ENCODE peak calls at places on chromosomes 7 and 10, in eight cellular contexts. One of them, this sample, is unnamed.

GRCh38 chr7:24995466-24995865 is 15.5 kb upstream of the OSBPL3 start:
- DNase-seq in cortex of kidney: no peak
- DNase-seq in NCI-H1930: no peak
- DNase-seq in activated CD8-positive, alpha-beta memory T cell treated with anti-CD3 and anti-CD28 coated beads for 1 hour: no peak
- DNase-seq in AG04450: no peak
- DNase-seq in SK-MEL-5: no peak
- DNase-seq in T-helper 9 cell: no peak
- DNase-seq in fibroblast of lung: no peak
- DNase-seq in this sample: no peak

GRCh38 chr7:102897211-102897621 is 15.6 kb upstream of the LRRC17 start:
- DNase-seq in cortex of kidney: no peak
- DNase-seq in NCI-H1930: no peak
- DNase-seq in activated CD8-positive, alpha-beta memory T cell treated with anti-CD3 and anti-CD28 coated beads for 1 hour: no peak
- DNase-seq in AG04450: no peak
- DNase-seq in SK-MEL-5: no peak
- DNase-seq in T-helper 9 cell: no peak
- DNase-seq in fibroblast of lung: no peak
- DNase-seq in this sample: no peak

GRCh38 chr7:96400001-96400400 is 78.1 kb upstream of the SLC25A13 start:
- DNase-seq in cortex of kidney: no peak
- DNase-seq in NCI-H1930: no peak
- DNase-seq in activated CD8-positive, alpha-beta memory T cell treated with anti-CD3 and anti-CD28 coated beads for 1 hour: no peak
- DNase-seq in AG04450: no peak
- DNase-seq in SK-MEL-5: peak
- DNase-seq in T-helper 9 cell: no peak
- DNase-seq in fibroblast of lung: no peak
- DNase-seq in this sample: no peak

GRCh38 chr7:43083091-43083490 is 29.4 kb upstream of the HECW1 start:
- DNase-seq in cortex of kidney: no peak
- DNase-seq in NCI-H1930: no peak
- DNase-seq in activated CD8-positive, alpha-beta memory T cell treated with anti-CD3 and anti-CD28 coated beads for 1 hour: no peak
- DNase-seq in AG04450: no peak
- DNase-seq in SK-MEL-5: no peak
- DNase-seq in T-helper 9 cell: no peak
- DNase-seq in fibroblast of lung: peak
- DNase-seq in this sample: no peak

GRCh38 chr7:84277628-84278224 is 83.1 kb upstream of the SEMA3A start:
- DNase-seq in cortex of kidney: no peak
- DNase-seq in NCI-H1930: no peak
- DNase-seq in activated CD8-positive, alpha-beta memory T cell treated with anti-CD3 and anti-CD28 coated beads for 1 hour: no peak
- DNase-seq in AG04450: no peak
- DNase-seq in SK-MEL-5: no peak
- DNase-seq in T-helper 9 cell: no peak
- DNase-seq in fibroblast of lung: peak
- DNase-seq in this sample: no peak

GRCh38 chr7:79692015-79692414 is 238.5 kb upstream of the MAGI2 start:
- DNase-seq in cortex of kidney: no peak
- DNase-seq in NCI-H1930: no peak
- DNase-seq in activated CD8-positive, alpha-beta memory T cell treated with anti-CD3 and anti-CD28 coated beads for 1 hour: no peak
- DNase-seq in AG04450: peak
- DNase-seq in SK-MEL-5: no peak
- DNase-seq in T-helper 9 cell: no peak
- DNase-seq in fibroblast of lung: peak
- DNase-seq in this sample: no peak

GRCh38 chr10:128859738-128860386 is 607.2 kb upstream of the MGMT start:
- DNase-seq in cortex of kidney: no peak
- DNase-seq in NCI-H1930: no peak
- DNase-seq in activated CD8-positive, alpha-beta memory T cell treated with anti-CD3 and anti-CD28 coated beads for 1 hour: no peak
- DNase-seq in AG04450: no peak
- DNase-seq in SK-MEL-5: peak
- DNase-seq in T-helper 9 cell: no peak
- DNase-seq in fibroblast of lung: peak
- DNase-seq in this sample: no peak

GRCh38 chr10:27819781-27820531 is 74.3 kb upstream of the MKX start:
- DNase-seq in cortex of kidney: no peak
- DNase-seq in NCI-H1930: no peak
- DNase-seq in activated CD8-positive, alpha-beta memory T cell treated with anti-CD3 and anti-CD28 coated beads for 1 hour: no peak
- DNase-seq in AG04450: peak
- DNase-seq in SK-MEL-5: no peak
- DNase-seq in T-helper 9 cell: no peak
- DNase-seq in fibroblast of lung: peak
- DNase-seq in this sample: no peak

GRCh38 chr10:116763440-116763839 is 21.1 kb upstream of the HSPA12A start:
- DNase-seq in cortex of kidney: no peak
- DNase-seq in NCI-H1930: no peak
- DNase-seq in activated CD8-positive, alpha-beta memory T cell treated with anti-CD3 and anti-CD28 coated beads for 1 hour: no peak
- DNase-seq in AG04450: no peak
- DNase-seq in SK-MEL-5: peak
- DNase-seq in T-helper 9 cell: no peak
- DNase-seq in fibroblast of lung: no peak
- DNase-seq in this sample: no peak

GRCh38 chr7:131341690-131342089 is 14.0 kb downstream of the MKLN1 start:
- DNase-seq in cortex of kidney: no peak
- DNase-seq in NCI-H1930: no peak
- DNase-seq in activated CD8-positive, alpha-beta memory T cell treated with anti-CD3 and anti-CD28 coated beads for 1 hour: no peak
- DNase-seq in AG04450: no peak
- DNase-seq in SK-MEL-5: no peak
- DNase-seq in T-helper 9 cell: no peak
- DNase-seq in fibroblast of lung: no peak
- DNase-seq in this sample: no peak